ENCODE peak calls at places on chromosomes 6 and 20, in ten cellular contexts. C is ascending aorta; Z is ovary; K is NCI-H345; L is trophoblast cell; M is stimulated activated CD8-positive, alpha-beta memory T cell treated with anti-CD3 and anti-CD28 coated beads, Interleukin-2, amount 100 ng/mL, for 1 hour; J is RWPE1; U is upper lobe of right lung; N is HT-29; S is HFF-Myc. G is an unnamed sample.

GRCh38 chr6:151098166-151098565 is 141.6 kb upstream of the AKAP12 start:
- DNase-seq in C (no peak), Z (no peak), K (no peak), L (no peak), M (no peak), J (no peak), U (no peak), N (no peak), S (no peak), G (no peak)

GRCh38 chr6:45651301-45651700 is 273.6 kb upstream of the SUPT3H start:
- DNase-seq in C (no peak), Z (no peak), K (no peak), L (no peak), M (no peak), J (no peak), U (no peak), N (no peak), S (no peak), G (no peak)

GRCh38 chr6:70884074-70884983 is 72.5 kb downstream of the B3GAT2 start:
- DNase-seq in C (no peak), Z (peak; percentile 39), K (peak; percentile 65), L (peak; percentile 42), M (peak; percentile 16), J (peak; percentile 63), U (peak; percentile 71), N (peak; percentile 78), S (peak; percentile 11), G (peak; percentile 47)

GRCh38 chr6:166707045-166707444 is 80.0 kb upstream of the RPS6KA2 start:
- DNase-seq in C (no peak), Z (no peak), K (peak; percentile 32), L (peak; percentile 17), M (no peak), J (no peak), U (peak; percentile 88), N (peak; percentile 64), S (no peak), G (no peak)

GRCh38 chr6:105194106-105194505 is 14.3 kb upstream of the POPDC3 start:
- DNase-seq in C (no peak), Z (no peak), K (no peak), L (no peak), M (no peak), J (no peak), U (no peak), N (no peak), S (no peak), G (no peak)

GRCh38 chr6:5072440-5072839 is 12.7 kb upstream of the PPP1R3G start:
- DNase-seq in C (no peak), Z (no peak), K (no peak), L (no peak), M (no peak), J (no peak), U (no peak), N (no peak), S (no peak), G (no peak)

GRCh38 chr6:30894381-30894780 is 10.1 kb downstream of the DDR1 start:
- DNase-seq in C (no peak), Z (no peak), K (no peak), L (no peak), M (no peak), J (no peak), U (no peak), N (no peak), S (no peak), G (no peak)

GRCh38 chr6:111603648-111604047 is 2.0 kb downstream of the TRAF3IP2 start:
- DNase-seq in C (no peak), Z (no peak), K (no peak), L (no peak), M (no peak), J (no peak), U (no peak), N (no peak), S (no peak), G (no peak)

GRCh38 chr6:76876922-76877553 is 586.3 kb downstream of the HTR1B start:
- DNase-seq in C (no peak), Z (peak; percentile 37), K (peak; percentile 87), L (peak; percentile 77), M (no peak), J (peak; percentile 66), U (no peak), N (peak; percentile 89), S (no peak), G (no peak)

GRCh38 chr20:11553603-11554002 is 364.1 kb upstream of the BTBD3 start:
- DNase-seq in C (no peak), Z (no peak), K (no peak), L (no peak), M (no peak), J (peak; percentile 23), U (no peak), N (peak; percentile 64), S (no peak), G (no peak)

GRCh38 chr6:170117111-170117972 is 173.5 kb downstream of the DLL1 start:
- DNase-seq in C (no peak), Z (peak; percentile 3), K (no peak), L (no peak), M (no peak), J (no peak), U (peak; percentile 53), N (no peak), S (no peak), G (peak; percentile 69)

GRCh38 chr20:49278817-49279676 is 1.2 kb upstream of the ZNFX1 start:
- DNase-seq in C (no peak), Z (no peak), K (peak; percentile 34), L (no peak), M (peak; percentile 8), J (no peak), U (no peak), N (no peak), S (no peak), G (no peak)

GRCh38 chr20:53664121-53664520 is 70.5 kb upstream of the ZNF217 start:
- DNase-seq in C (no peak), Z (no peak), K (no peak), L (no peak), M (no peak), J (no peak), U (no peak), N (peak; percentile 37), S (no peak), G (peak; percentile 26)

GRCh38 chr6:138662474-138662873 is 111.1 kb upstream of the CCDC28A start:
- DNase-seq in C (no peak), Z (no peak), K (no peak), L (peak; percentile 73), M (no peak), J (peak; percentile 76), U (no peak), N (peak; percentile 37), S (no peak), G (no peak)

GRCh38 chr6:90478278-90478677 is 108.6 kb downstream of the MAP3K7 start:
- DNase-seq in C (no peak), Z (no peak), K (no peak), L (no peak), M (no peak), J (no peak), U (no peak), N (no peak), S (no peak), G (no peak)

GRCh38 chr20:62367136-62367482 is at the start of gene LAMA5:
- DNase-seq in C (no peak), Z (no peak), K (peak; percentile 68), L (peak; percentile 72), M (no peak), J (peak; percentile 78), U (peak; percentile 84), N (peak; percentile 70), S (no peak), G (no peak)

GRCh38 chr6:107348224-107348623 is 111.1 kb downstream of the PDSS2 start:
- DNase-seq in C (no peak), Z (no peak), K (no peak), L (no peak), M (no peak), J (no peak), U (no peak), N (no peak), S (no peak), G (no peak)

GRCh38 chr6:52420668-52421358 is 671 bp downstream of the EFHC1 start:
- DNase-seq in C (no peak), Z (peak; percentile 35), K (peak; percentile 73), L (peak; percentile 12), M (no peak), J (peak; percentile 50), U (no peak), N (peak; percentile 78), S (no peak), G (no peak)

GRCh38 chr6:26536571-26537159 is 1.5 kb upstream of the HMGN4 start:
- DNase-seq in C (no peak), Z (peak; percentile 67), K (peak; percentile 32), L (no peak), M (no peak), J (no peak), U (no peak), N (no peak), S (no peak), G (no peak)

GRCh38 chr20:49501917-49502316 is 19.4 kb upstream of the KCNB1 start:
- DNase-seq in C (no peak), Z (no peak), K (no peak), L (no peak), M (no peak), J (peak; percentile 64), U (no peak), N (peak; percentile 72), S (no peak), G (no peak)

GRCh38 chr20:63681609-63682142 is 14.8 kb upstream of the TNFRSF6B start:
- DNase-seq in C (no peak), Z (no peak), K (no peak), L (no peak), M (no peak), J (no peak), U (no peak), N (no peak), S (no peak), G (no peak)

GRCh38 chr6:4133941-4134838 is 1.2 kb downstream of the ECI2 start:
- DNase-seq in C (no peak), Z (peak; percentile 25), K (no peak), L (no peak), M (no peak), J (peak; percentile 26), U (no peak), N (no peak), S (no peak), G (no peak)

GRCh38 chr6:31558631-31559500 is 11.5 kb downstream of the NFKBIL1 start:
- DNase-seq in C (no peak), Z (no peak), K (no peak), L (peak; percentile 21), M (no peak), J (no peak), U (peak; percentile 74), N (no peak), S (no peak), G (no peak)

GRCh38 chr6:148497256-148497655 is 154.6 kb downstream of the SASH1 start:
- DNase-seq in C (no peak), Z (no peak), K (no peak), L (peak; percentile 17), M (no peak), J (no peak), U (no peak), N (no peak), S (no peak), G (peak; percentile 21)

GRCh38 chr6:17883665-17884500 is 103.6 kb downstream of the KIF13A start:
- DNase-seq in C (no peak), Z (no peak), K (no peak), L (no peak), M (no peak), J (no peak), U (no peak), N (no peak), S (no peak), G (no peak)